ENCODE peak calls at places on chromosomes 2 and 18, in six cellular contexts. W is A549, M is astrocyte of the spinal cord, N is choroid plexus epithelial cell, S is tibial nerve, G is GM23338. C is an unnamed sample.

GRCh38 chr2:53600835-53601234 is 166.8 kb upstream of the CHAC2 start:
- DNase-seq in W (no peak), M (peak), N (peak), S (no peak), G (no peak), C (no peak)

GRCh38 chr2:165718811-165719210 is 75.2 kb downstream of the GALNT3 start:
- DNase-seq in W (no peak), M (no peak), N (no peak), S (no peak), G (no peak), C (no peak)

GRCh38 chr2:96788393-96789244 is 27.4 kb upstream of the CNNM3 start:
- DNase-seq in W (no peak), M (no peak), N (peak), S (no peak), G (no peak), C (no peak)

GRCh38 chr2:25356088-25356487 is 14.4 kb upstream of the DNMT3A start:
- DNase-seq in W (no peak), M (no peak), N (no peak), S (no peak), G (no peak), C (no peak)

GRCh38 chr18:73719611-73720010 is 428.0 kb downstream of the FBXO15 start:
- DNase-seq in W (no peak), M (no peak), N (no peak), S (no peak), G (no peak), C (no peak)

GRCh38 chr2:47636596-47636995 is 146.3 kb upstream of the MSH6 start:
- DNase-seq in W (no peak), M (no peak), N (no peak), S (no peak), G (no peak), C (no peak)

GRCh38 chr2:24986397-24986796 is 14.6 kb upstream of the DNAJC27 start:
- DNase-seq in W (no peak), M (no peak), N (peak), S (peak), G (no peak), C (no peak)

GRCh38 chr2:169765523-169765922 is 31.9 kb downstream of the KLHL23 start:
- DNase-seq in W (no peak), M (peak), N (peak), S (no peak), G (no peak), C (no peak)

GRCh38 chr18:48091869-48092497 is 161.5 kb upstream of the SMAD2 start:
- DNase-seq in W (no peak), M (no peak), N (no peak), S (no peak), G (no peak), C (no peak)

GRCh38 chr2:75465317-75465998 is 95.3 kb downstream of the EVA1A start:
- DNase-seq in W (no peak), M (peak), N (peak), S (no peak), G (no peak), C (no peak)

GRCh38 chr2:222912117-222912516 is 51.3 kb downstream of the ACSL3 start:
- DNase-seq in W (no peak), M (no peak), N (peak), S (peak), G (no peak), C (no peak)

GRCh38 chr2:128623776-128624424 is 305.2 kb upstream of the HS6ST1 start:
- DNase-seq in W (no peak), M (peak), N (peak), S (peak), G (no peak), C (no peak)

GRCh38 chr2:31693882-31694281 is 113.1 kb upstream of the SRD5A2 start:
- DNase-seq in W (no peak), M (peak), N (peak), S (no peak), G (peak), C (no peak)

GRCh38 chr2:54945401-54946219 is 104.6 kb downstream of the RTN4 start:
- DNase-seq in W (no peak), M (peak), N (peak), S (peak), G (no peak), C (peak)

GRCh38 chr2:233772153-233772552 is 6.0 kb upstream of the MROH2A start:
- DNase-seq in W (no peak), M (no peak), N (no peak), S (no peak), G (no peak), C (no peak)

GRCh38 chr18:35458677-35459441 is 38.9 kb downstream of the INO80C start:
- DNase-seq in W (peak), M (peak), N (peak), S (no peak), G (peak), C (peak)

GRCh38 chr2:104118889-104119288 is 735.0 kb upstream of the POU3F3 start:
- DNase-seq in W (no peak), M (no peak), N (no peak), S (no peak), G (peak), C (no peak)

GRCh38 chr2:71607490-71607889 is 154.1 kb downstream of the DYSF start:
- DNase-seq in W (no peak), M (no peak), N (no peak), S (no peak), G (no peak), C (peak)

GRCh38 chr2:138209009-138209408 is 244.7 kb downstream of the HNMT start:
- DNase-seq in W (no peak), M (peak), N (no peak), S (no peak), G (no peak), C (no peak)
- H3K4me3 ChIP-seq in W (no peak), M (no peak), N (no peak), S (no peak), G (no peak), C (no peak)

GRCh38 chr2:154368148-154368547 is 330.3 kb upstream of the KCNJ3 start:
- DNase-seq in W (no peak), M (no peak), N (no peak), S (no peak), G (no peak), C (no peak)

GRCh38 chr2:154375625-154376020 is 322.9 kb upstream of the KCNJ3 start:
- DNase-seq in W (peak), M (peak), N (peak), S (no peak), G (peak), C (no peak)

DNA sequence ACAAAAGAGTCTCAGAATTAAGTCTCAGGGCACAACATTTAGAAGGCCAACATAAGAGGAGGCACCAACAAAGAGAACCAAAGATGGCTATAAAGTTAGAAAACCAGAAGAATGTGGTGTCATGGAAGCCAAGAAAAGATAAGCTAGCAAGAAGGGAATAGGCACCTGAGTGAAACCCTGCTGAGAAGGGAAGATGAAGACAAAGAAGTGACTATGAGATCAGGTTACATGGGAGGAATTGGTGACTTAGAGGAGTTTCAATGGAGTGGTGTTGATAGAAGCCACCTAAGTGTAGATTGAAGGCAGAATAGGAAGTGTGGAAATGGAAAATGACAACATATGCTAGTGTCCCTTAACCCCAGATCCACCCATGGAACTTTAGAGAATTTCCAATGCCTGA is 327.6 kb upstream of the KCNJ3 start:
- DNase-seq in W (no peak), M (no peak), N (no peak), S (no peak), G (peak), C (no peak)
- H3K4me3 ChIP-seq in W (no peak), M (no peak), N (no peak), S (no peak), G (no peak), C (no peak)

GRCh38 chr2:7430869-7431641 is 513.8 kb downstream of the RNF144A start:
- DNase-seq in W (no peak), M (peak), N (no peak), S (peak), G (peak), C (peak)
- H3K4me3 ChIP-seq in W (peak), M (peak), N (no peak), S (peak), G (peak), C (peak)

GRCh38 chr2:157444643-157445040 is 753 bp upstream of the CYTIP start:
- DNase-seq in W (no peak), M (no peak), N (no peak), S (no peak), G (no peak), C (no peak)
- H3K4me3 ChIP-seq in W (no peak), M (no peak), N (no peak), S (no peak), G (no peak), C (no peak)

DNA sequence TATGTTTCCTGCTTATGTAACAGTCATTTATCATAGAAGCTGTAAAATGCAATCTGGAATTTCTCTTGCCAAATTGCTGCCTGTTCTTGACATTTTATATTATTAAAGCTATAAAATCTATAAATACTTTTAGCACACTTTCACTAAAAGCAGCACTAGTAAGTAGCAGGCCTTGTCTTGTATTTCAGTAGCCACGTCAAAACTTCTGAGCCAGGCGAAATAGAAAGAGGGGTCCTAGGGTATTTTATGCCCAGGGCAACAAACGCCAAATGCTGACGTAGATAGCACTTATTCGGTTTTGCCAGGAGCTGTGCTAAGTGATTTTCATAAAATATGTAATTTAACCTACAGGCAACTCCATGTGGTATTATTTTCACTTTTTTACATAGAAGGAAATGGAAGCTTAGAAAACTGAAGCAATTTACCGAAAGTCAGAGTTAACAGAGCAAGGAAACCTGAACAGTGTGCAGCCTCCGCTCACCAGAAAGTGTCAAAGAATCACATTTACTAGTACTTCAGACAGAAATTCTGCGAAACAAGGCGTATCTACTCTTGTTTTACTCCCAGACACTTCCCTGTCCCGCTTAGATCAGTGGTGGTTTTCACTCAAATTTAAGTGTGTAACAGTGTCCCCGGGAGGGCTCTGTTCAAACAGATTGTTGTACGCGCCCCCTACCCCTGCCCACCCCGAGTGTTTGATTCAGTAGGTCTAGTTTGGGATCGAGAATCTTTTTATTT is 1.1 kb upstream of the CYP20A1 start:
- DNase-seq in W (no peak), M (no peak), N (no peak), S (no peak), G (no peak), C (no peak)
- H3K4me3 ChIP-seq in W (peak), M (peak), N (no peak), S (no peak), G (peak), C (peak)

DNA sequence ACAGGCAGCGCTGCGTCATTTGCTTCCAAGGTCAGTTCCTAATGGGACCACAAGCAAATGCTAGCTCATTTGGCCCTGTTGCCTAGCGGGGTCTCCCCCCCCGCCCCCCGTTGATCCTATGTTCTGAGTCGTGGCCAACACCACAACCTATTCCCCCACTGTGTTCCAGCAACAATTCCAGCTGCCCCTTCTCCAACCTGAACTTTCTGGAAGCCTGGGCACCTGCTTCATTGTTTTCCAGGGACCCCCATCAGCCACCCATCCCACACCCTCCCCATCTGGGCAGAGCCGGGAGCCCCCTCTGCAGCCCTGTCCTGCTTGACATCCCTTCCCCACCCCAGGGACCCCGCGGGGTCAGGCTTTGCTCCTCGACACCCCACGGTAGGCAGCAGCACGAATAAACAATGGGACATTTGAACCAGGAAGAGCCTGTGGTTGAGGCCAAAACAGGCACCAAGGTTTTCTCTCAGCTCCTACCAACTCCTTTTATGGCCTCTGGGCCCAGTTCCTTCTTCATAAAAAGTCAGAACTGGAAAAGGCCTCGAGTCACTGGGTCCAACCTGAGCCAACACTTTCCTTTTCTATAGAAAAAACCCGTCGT is 20.5 kb downstream of the TEX44 start:
- DNase-seq in W (no peak), M (no peak), N (peak), S (peak), G (no peak), C (no peak)
- H3K4me3 ChIP-seq in W (peak), M (no peak), N (peak), S (peak), G (peak), C (peak)

GRCh38 chr2:23533014-23533730 is 148.2 kb downstream of the KLHL29 start:
- DNase-seq in W (no peak), M (no peak), N (no peak), S (no peak), G (peak), C (no peak)

GRCh38 chr2:23531881-23532280 is 146.9 kb downstream of the KLHL29 start:
- DNase-seq in W (no peak), M (no peak), N (no peak), S (no peak), G (no peak), C (no peak)

GRCh38 chr2:23531280-23531679 is 146.3 kb downstream of the KLHL29 start:
- DNase-seq in W (no peak), M (no peak), N (no peak), S (no peak), G (no peak), C (no peak)

GRCh38 chr2:23530909-23531276 is 145.9 kb downstream of the KLHL29 start:
- DNase-seq in W (no peak), M (no peak), N (no peak), S (no peak), G (no peak), C (no peak)

DNA sequence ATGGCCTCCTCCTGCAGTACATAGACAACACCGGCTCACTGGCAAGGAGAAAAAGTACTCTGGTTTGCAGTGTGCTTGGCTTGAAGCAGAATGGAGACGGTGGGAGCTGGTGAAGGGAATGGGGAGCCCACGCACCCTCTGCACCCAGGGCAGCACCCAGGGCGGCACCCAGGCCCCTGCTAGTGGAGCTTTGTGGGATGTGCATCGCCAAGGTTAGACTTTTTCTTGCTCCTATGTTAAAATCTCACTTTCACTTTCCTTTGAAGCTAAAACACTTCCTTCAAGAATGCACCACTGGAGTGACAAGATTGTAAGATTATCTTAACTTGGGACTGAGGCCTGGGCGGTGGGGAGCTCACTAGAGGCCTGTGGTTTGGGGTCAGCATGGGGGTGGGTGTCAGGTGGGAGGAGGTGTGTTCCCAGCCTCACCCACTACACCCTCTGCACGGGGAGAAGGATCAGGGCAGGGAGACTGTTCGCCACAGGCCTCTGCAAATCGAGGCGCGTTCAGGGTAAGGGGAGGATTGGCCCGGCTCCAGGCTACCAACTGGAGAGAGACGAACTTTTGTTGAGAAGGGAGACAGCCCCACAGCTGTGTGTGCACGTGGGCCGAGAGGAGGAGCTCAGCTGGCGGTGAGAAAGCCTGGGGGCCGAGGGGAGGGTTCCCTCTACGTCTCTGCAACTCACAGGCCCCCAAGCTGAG is 147.5 kb downstream of the KLHL29 start:
- DNase-seq in W (no peak), M (no peak), N (peak), S (no peak), G (no peak), C (no peak)
- H3K4me3 ChIP-seq in W (no peak), M (no peak), N (no peak), S (peak), G (no peak), C (no peak)

C was measured in suprapubic skin.